ENCODE peak calls at places on chromosomes 6 and 20, in four cellular contexts. I, K, H and G are unnamed samples.

GRCh38 chr6:3324262-3324942 is 65.7 kb downstream of the PSMG4 start:
- DNase-seq in H (peak), I (no peak), K (peak), G (no peak)

GRCh38 chr20:46767127-46767761 is 57.8 kb downstream of the SLC2A10 start:
- DNase-seq in H (peak), K (peak), I (peak), G (peak)

GRCh38 chr6:1381397-1382330 is 7.7 kb upstream of the FOXF2 start:
- DNase-seq in H (no peak), I (peak), K (no peak), G (peak)

GRCh38 chr6:3712827-3713226 is 38.7 kb downstream of the PXDC1 start:
- DNase-seq in I (no peak), H (no peak), K (no peak), G (no peak)

GRCh38 chr20:13325033-13325432 is 104.0 kb downstream of the ISM1 start:
- DNase-seq in K (peak), I (peak), H (peak), G (peak)

GRCh38 chr6:90500458-90500857 is 86.4 kb downstream of the MAP3K7 start:
- DNase-seq in H (no peak), I (no peak), K (no peak), G (peak)

GRCh38 chr6:16503919-16504554 is 257.2 kb downstream of the ATXN1 start:
- DNase-seq in H (no peak), K (no peak), I (no peak), G (no peak)

GRCh38 chr20:62995898-62996595 is 10.7 kb downstream of the BHLHE23 start:
- DNase-seq in H (no peak), K (no peak), I (no peak), G (no peak)

GRCh38 chr6:117818449-117818848 is 88.6 kb upstream of the SLC35F1 start:
- DNase-seq in H (no peak), I (no peak), K (no peak), G (no peak)

GRCh38 chr20:35166242-35166830 is 5.5 kb upstream of the PROCR start:
- DNase-seq in K (peak), H (no peak), I (no peak), G (no peak)

GRCh38 chr6:136350914-136351313 is 61.3 kb upstream of the BCLAF1 start:
- DNase-seq in H (no peak), I (no peak), K (no peak), G (no peak)

GRCh38 chr6:136347847-136348246 is 58.2 kb upstream of the BCLAF1 start:
- DNase-seq in H (no peak), K (no peak), I (no peak), G (no peak)

DNA sequence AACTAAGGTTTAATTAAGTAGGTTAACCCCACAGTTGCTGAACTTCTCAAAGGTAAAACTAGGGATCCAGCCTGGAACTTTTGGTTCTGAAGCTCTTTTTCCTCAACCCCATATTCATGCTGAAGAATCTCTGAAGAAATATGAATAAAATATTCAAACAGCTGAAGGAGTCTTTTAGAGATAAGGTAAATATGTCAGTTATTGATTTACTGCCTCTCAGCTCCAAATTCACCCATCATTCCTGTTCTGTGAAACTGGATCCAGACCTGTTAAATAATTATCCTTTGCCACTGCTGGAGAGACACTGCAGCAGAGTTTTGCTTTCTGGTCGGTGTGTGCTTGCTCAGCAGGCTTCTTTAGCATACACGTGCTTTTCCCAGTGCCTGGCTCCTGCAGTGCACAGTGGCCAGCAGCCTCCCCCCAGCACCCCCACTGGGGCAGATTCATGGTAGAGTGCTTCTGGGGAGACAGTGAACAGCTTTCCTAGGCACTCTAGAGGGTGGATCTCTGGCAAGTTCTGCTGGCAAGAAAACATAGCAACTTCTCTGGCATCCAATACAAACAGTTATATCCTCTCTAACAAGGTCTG is 62.0 kb upstream of the BCLAF1 start:
- DNase-seq in H (no peak), K (no peak), I (no peak), G (peak)
- H4K8ac ChIP-seq in H (no peak), K (no peak), I (no peak), G (no peak)

DNA sequence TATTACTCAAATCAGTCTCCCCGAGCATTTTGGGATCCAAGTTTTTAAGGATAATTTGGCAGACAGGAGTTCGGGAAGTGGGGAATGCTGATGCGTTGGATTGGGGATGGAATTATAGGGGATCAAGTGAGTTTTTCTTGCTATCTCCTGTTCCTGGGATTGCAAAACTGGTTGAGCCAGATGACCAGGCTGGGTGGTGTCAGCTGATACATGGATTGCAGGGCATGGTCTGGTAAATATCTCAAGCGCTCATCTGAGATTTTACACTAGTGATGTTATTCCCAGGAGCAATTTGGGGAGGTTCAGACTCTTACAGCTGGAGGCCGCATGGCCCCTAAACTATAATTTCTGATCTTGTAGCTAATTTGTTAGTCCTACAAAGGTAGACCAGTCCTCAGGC is 54.7 kb downstream of the ENPP1 start:
- DNase-seq in H (no peak), K (no peak), I (no peak), G (peak)
- H4K8ac ChIP-seq in H (no peak), K (no peak), I (no peak), G (no peak)

GRCh38 chr6:158431036-158431435 is 118.8 kb downstream of the TULP4 start:
- DNase-seq in H (no peak), K (no peak), I (no peak), G (no peak)
- H4K8ac ChIP-seq in H (no peak), K (no peak), I (no peak), G (no peak)

GRCh38 chr6:28000351-28001045 is 43.5 kb downstream of the OR2B6 start:
- DNase-seq in I (no peak), H (no peak), K (no peak), G (no peak)
- H4K8ac ChIP-seq in I (no peak), H (no peak), K (no peak), G (no peak)

GRCh38 chr6:157821342-157822033 is 1.6 kb upstream of the SNX9 start:
- DNase-seq in H (peak), K (no peak), I (no peak), G (no peak)
- H4K8ac ChIP-seq in H (no peak), K (no peak), I (no peak), G (no peak)

GRCh38 chr6:148547110-148547509 is 199.7 kb upstream of the UST start:
- DNase-seq in H (no peak), K (no peak), I (no peak), G (no peak)

GRCh38 chr6:148545901-148546300 is 200.9 kb upstream of the UST start:
- DNase-seq in I (no peak), K (no peak), H (no peak), G (no peak)

GRCh38 chr6:148548065-148548748 is 198.6 kb upstream of the UST start:
- DNase-seq in I (no peak), K (no peak), H (peak), G (no peak)

GRCh38 chr6:148548749-148549140 is 198.1 kb upstream of the UST start:
- DNase-seq in H (no peak), I (no peak), K (no peak), G (no peak)

GRCh38 chr6:148544421-148544820 is 201.8 kb downstream of the SASH1 start:
- DNase-seq in H (no peak), I (no peak), K (no peak), G (no peak)
- H4K8ac ChIP-seq in H (no peak), I (no peak), K (peak), G (no peak)

GRCh38 chr6:11469684-11470083 is 67.9 kb upstream of the TMEM170B start:
- DNase-seq in I (no peak), K (no peak), H (no peak), G (no peak)

GRCh38 chr6:11475019-11475418 is 62.5 kb upstream of the TMEM170B start:
- DNase-seq in K (no peak), H (no peak), I (no peak), G (no peak)

GRCh38 chr6:11467364-11467763 is 70.2 kb upstream of the TMEM170B start:
- DNase-seq in H (no peak), K (no peak), I (no peak), G (no peak)

GRCh38 chr6:11473008-11473740 is 64.4 kb upstream of the TMEM170B start:
- DNase-seq in I (no peak), K (no peak), H (no peak), G (no peak)

DNA sequence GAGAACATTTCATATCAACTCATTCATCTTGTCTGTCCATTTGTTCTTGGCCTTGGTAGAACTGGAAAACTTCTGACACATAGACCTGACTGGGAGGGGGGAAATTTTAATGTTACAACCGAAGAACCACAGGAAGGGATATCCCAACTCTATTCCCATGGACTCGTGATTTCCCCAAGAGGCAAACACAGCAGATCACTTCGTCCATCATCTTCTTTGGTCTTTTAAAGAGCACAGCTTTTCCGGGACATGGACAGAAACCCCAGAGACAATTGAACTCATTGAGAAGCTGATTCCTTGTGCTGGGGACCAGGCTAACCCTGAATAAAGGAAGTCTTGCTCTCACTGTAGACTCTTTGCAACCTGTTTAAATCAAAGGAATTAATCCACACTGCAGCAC is 66.3 kb upstream of the TMEM170B start:
- DNase-seq in I (no peak), K (no peak), H (no peak), G (no peak)
- H4K8ac ChIP-seq in I (no peak), K (no peak), H (no peak), G (no peak)

GRCh38 chr6:64238071-64238470 is 602.5 kb downstream of the PHF3 start:
- DNase-seq in H (no peak), I (no peak), K (no peak), G (no peak)
- H4K8ac ChIP-seq in H (no peak), I (no peak), K (no peak), G (no peak)

DNA sequence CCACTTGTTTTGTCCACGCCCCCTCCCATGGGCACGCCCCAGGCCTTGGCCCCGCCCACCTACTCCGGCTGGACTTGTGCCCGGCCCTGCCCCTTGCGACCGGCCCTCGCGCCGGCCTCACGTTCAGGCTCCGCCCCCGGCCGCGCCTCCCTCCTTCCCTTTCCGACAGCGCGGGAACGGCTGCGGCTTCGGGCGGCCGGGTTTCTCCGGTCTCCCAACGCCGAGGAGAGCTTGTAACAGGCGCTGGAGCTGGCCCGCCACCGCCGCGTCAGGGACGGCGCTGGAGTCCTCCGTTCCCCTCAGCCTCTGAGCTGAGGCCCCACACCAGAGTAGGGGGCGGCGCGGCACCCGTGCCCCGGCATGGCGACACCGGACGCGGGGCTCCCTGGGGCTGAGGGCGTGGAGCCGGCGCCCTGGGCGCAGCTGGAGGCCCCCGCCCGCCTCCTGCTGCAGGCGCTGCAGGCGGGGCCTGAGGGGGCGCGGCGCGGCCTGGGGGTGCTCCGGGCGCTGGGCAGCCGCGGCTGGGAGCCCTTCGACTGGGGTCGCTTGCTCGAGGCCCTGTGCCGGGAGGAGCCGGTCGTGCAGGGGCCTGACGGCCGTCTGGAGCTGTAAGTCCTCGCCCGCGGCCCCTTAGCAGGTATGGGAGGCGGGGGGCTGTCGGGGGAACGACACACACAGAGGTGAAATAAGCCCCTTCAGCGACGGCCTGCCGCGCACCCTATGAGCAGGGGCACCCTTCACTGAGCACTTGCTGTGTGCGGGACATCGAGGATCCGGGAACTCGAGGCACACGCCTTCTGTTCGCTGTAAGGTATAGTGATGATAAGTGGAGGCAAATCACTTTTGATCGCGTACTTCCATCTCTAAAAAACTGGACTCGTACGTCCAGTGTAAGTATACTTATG is at the start of gene FANCE:
- DNase-seq in I (peak), H (peak), K (peak), G (peak)
- H4K8ac ChIP-seq in I (no peak), H (peak), K (peak), G (no peak)

GRCh38 chr6:106790935-106791334 is 161.6 kb downstream of the QRSL1 start:
- DNase-seq in K (no peak), I (no peak), H (no peak), G (no peak)

GRCh38 chr6:106792536-106793236 is 163.3 kb downstream of the QRSL1 start:
- DNase-seq in K (no peak), I (no peak), H (no peak), G (no peak)

GRCh38 chr6:106789436-106790145 is 160.2 kb downstream of the QRSL1 start:
- DNase-seq in H (no peak), K (peak), I (no peak), G (no peak)

GRCh38 chr6:106788761-106789160 is 159.4 kb downstream of the QRSL1 start:
- DNase-seq in H (no peak), K (no peak), I (no peak), G (no peak)

GRCh38 chr6:106790146-106790770 is 160.9 kb downstream of the QRSL1 start:
- DNase-seq in K (peak), I (no peak), H (no peak), G (no peak)
- H4K8ac ChIP-seq in K (no peak), I (no peak), H (no peak), G (no peak)